ENCODE peak calls at places on chromosomes 3 and 15, in four cellular contexts. U is SK-N-SH, Y is GM12878, R is GM12891. S is an unnamed sample.

GRCh38 chr3:129626744-129627349 is 20.4 kb upstream of the PLXND1 start:
- DNase-seq in U (peak; percentile 48), Y (no peak), R (peak; percentile 97), S (peak; percentile 99)

GRCh38 chr3:46496745-46497555 is 826 bp upstream of the RTP3 start:
- DNase-seq in U (no peak), Y (peak; percentile 8), R (no peak), S (no peak)

GRCh38 chr3:185164428-185165217 is 11.8 kb upstream of the C3orf70 start:
- DNase-seq in U (no peak), Y (no peak), R (no peak), S (no peak)

GRCh38 chr15:53837263-53837662 is 77.8 kb upstream of the WDR72 start:
- DNase-seq in U (no peak), Y (no peak), R (no peak), S (no peak)

GRCh38 chr15:71323604-71324003 is 208.3 kb downstream of the THSD4 start:
- DNase-seq in U (no peak), Y (no peak), R (no peak), S (no peak)

GRCh38 chr3:11641316-11641682 is 2.4 kb downstream of the VGLL4 start:
- DNase-seq in U (no peak), Y (no peak), R (no peak), S (no peak)

GRCh38 chr3:111070772-111071256 is 802 bp upstream of the NECTIN3 start:
- DNase-seq in U (no peak), Y (no peak), R (no peak), S (no peak)

GRCh38 chr15:38622908-38623307 is 58.3 kb upstream of the RASGRP1 start:
- DNase-seq in U (no peak), Y (no peak), R (no peak), S (no peak)

GRCh38 chr15:62896969-62897486 is 145.5 kb upstream of the TPM1 start:
- DNase-seq in U (peak; percentile 78), Y (no peak), R (no peak), S (no peak)

GRCh38 chr3:99145031-99145430 is 243.5 kb upstream of the DCBLD2 start:
- DNase-seq in U (no peak), Y (no peak), R (no peak), S (no peak)

GRCh38 chr3:46112296-46112695 is 85.0 kb upstream of the XCR1 start:
- DNase-seq in U (no peak), Y (no peak), R (no peak), S (no peak)

GRCh38 chr3:156642750-156643728 is 31.4 kb upstream of the TIPARP start:
- DNase-seq in U (peak; percentile 12), Y (no peak), R (no peak), S (no peak)

GRCh38 chr3:183975981-183976662 is 41.6 kb downstream of the ABCC5 start:
- DNase-seq in U (no peak), Y (no peak), R (no peak), S (no peak)

GRCh38 chr3:59925946-59926345 is 876.1 kb upstream of the CFAP20DC start:
- DNase-seq in U (no peak), Y (no peak), R (no peak), S (no peak)

GRCh38 chr15:63288778-63289378 is 11.5 kb downstream of the APH1B start:
- DNase-seq in U (peak; percentile 66), Y (no peak), R (no peak), S (no peak)

GRCh38 chr3:108153451-108153981 is 62.7 kb upstream of the CD47 start:
- DNase-seq in U (peak; percentile 17), Y (no peak), R (no peak), S (no peak)

GRCh38 chr3:116743062-116743461 is 33.5 kb downstream of the TUSC7 start:
- DNase-seq in U (no peak), Y (no peak), R (no peak), S (no peak)

GRCh38 chr3:174329321-174329720 is 529.8 kb upstream of the NAALADL2 start:
- DNase-seq in U (no peak), Y (no peak), R (no peak), S (no peak)

GRCh38 chr15:40763801-40764765 is at the start of gene GCHFR:
- DNase-seq in U (peak; percentile 67), Y (no peak), R (peak; percentile 82), S (peak; percentile 78)

GRCh38 chr3:52438579-52439425 is 6.1 kb downstream of the SEMA3G start:
- DNase-seq in U (no peak), Y (no peak), R (no peak), S (no peak)

GRCh38 chr3:191246628-191247027 is 47.6 kb downstream of the OSTN start:
- DNase-seq in U (no peak), Y (no peak), R (no peak), S (no peak)

GRCh38 chr3:146594843-146595482 is 10.2 kb downstream of the PLSCR5 start:
- DNase-seq in U (no peak), Y (no peak), R (no peak), S (no peak)

GRCh38 chr15:66254364-66255292 is 1.1 kb upstream of the MEGF11 start:
- DNase-seq in U (no peak), Y (no peak), R (no peak), S (no peak)

GRCh38 chr15:66255293-66255676 is 1.7 kb upstream of the MEGF11 start:
- DNase-seq in U (no peak), Y (no peak), R (no peak), S (no peak)

GRCh38 chr15:66252411-66253295 is 897 bp downstream of the MEGF11 start:
- DNase-seq in U (peak; percentile 94), Y (no peak), R (peak; percentile 75), S (peak; percentile 72)

GRCh38 chr15:66253296-66253642 is 281 bp downstream of the MEGF11 start:
- DNase-seq in U (no peak), Y (no peak), R (no peak), S (no peak)

DNA sequence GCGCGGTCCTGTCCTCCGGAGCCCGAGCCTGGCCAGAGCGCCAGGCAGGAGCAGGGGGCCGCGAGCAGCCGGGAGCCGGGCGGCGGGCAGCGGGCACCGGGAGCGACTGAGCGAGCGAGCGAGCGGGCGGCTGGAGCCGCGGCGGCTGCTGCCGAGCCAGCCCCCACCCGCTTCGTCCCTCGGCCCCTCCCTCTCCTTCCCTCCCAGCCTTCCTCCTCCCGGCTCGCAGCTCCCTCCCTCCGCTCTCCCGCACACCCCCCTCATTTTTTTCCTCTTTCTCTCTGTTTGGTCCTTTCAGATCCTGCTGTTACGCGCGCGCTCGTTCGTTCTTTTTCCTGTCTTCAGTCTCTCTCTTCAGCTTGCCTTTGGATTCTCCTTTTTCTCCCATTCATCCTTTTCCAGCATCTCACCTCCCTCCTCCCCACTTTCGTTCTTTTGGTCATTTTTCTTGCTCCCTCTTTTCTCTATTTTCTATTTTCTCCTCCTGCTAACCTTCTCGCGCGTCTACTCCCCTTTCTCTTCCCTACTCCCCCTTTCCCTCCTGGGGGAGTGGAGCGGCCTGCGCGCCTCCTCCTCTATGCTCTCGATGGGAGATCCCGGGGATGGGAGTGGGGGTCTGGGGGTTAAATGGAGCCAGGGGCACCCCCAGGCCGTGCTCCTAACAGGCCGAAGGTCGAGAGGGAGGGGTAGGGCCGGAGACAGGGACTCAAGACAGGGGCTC is at the start of gene MEGF11:
- DNase-seq in U (peak; percentile 88), Y (no peak), R (no peak), S (peak; percentile 33)
- TF ChIP-seq TAF1 in U (no peak), Y (no peak), R (no peak), S (no peak)

GRCh38 chr3:171340415-171340814 is 119.8 kb downstream of the TNIK start:
- DNase-seq in U (no peak), Y (no peak), R (no peak), S (no peak)

GRCh38 chr3:171342200-171342599 is 118.0 kb downstream of the TNIK start:
- DNase-seq in U (no peak), Y (no peak), R (no peak), S (no peak)

GRCh38 chr3:171335559-171335958 is 124.6 kb downstream of the TNIK start:
- DNase-seq in U (no peak), Y (no peak), R (no peak), S (no peak)

GRCh38 chr3:171342783-171343420 is 117.3 kb downstream of the TNIK start:
- DNase-seq in U (no peak), Y (no peak), R (no peak), S (no peak)

DNA sequence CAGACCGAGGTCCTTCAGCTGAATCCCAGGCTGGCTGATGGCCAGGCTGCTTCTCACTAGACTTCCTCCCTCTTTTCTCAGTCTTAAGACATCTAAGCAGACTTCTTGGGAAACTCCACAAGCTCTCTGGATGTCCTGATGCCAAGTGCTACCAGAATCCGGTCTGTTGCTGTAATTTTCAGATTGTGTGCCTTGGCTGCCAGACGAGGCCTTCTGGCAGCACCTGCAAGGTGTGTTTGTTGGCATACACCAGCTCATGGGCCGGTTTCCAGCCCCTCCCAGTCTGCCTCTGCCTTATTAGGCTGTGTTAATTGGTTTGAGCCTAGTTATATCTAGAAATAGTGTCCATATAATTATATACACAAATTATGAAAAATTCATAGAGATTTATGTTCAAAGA is 120.6 kb downstream of the TNIK start:
- DNase-seq in U (no peak), Y (no peak), R (no peak), S (no peak)
- TF ChIP-seq POLR2AphosphoS5 in U (no peak), Y (no peak), R (no peak), S (no peak)

GRCh38 chr3:43764012-43764411 is 73.3 kb downstream of the ABHD5 start:
- DNase-seq in U (no peak), Y (no peak), R (no peak), S (no peak)
- TF ChIP-seq TAF1 in U (no peak), Y (no peak), R (no peak), S (no peak)

GRCh38 chr15:93072440-93073394 is 16.3 kb downstream of the RGMA start:
- DNase-seq in U (peak; percentile 95), Y (no peak), R (no peak), S (no peak)
- TF ChIP-seq POLR2AphosphoS5 in U (no peak), Y (no peak), R (no peak), S (no peak)

GRCh38 chr3:84881288-84881687 is 77.5 kb upstream of the CADM2 start:
- DNase-seq in U (no peak), Y (no peak), R (no peak), S (no peak)

DNA sequence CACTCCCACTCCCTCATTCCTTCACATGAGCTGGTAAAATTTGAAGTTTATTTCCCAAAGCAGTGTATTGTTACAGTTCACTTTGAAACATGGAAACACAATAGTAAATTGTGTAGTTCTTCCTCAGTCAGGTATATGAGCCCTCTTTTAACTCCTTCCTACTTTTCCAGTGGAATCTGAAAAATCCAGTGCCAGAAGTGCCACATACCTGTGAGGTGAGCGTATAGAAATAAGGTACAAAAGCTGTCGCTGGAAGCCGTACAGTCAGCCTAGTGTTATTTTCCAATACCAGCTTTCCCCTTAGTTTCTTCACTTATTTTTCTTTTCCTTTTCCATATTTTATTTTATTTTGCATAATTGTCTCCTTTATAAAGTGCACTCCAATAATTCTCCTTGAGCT is 81.7 kb upstream of the CADM2 start:
- DNase-seq in U (no peak), Y (no peak), R (no peak), S (no peak)
- TF ChIP-seq TAF1 in U (no peak), Y (no peak), R (no peak), S (no peak)

GRCh38 chr3:194049394-194049793 is 86.6 kb upstream of the HES1 start:
- DNase-seq in U (no peak), Y (no peak), R (no peak), S (no peak)

GRCh38 chr3:194054540-194054939 is 81.4 kb upstream of the HES1 start:
- DNase-seq in U (no peak), Y (no peak), R (no peak), S (no peak)

GRCh38 chr3:194053136-194053535 is 82.8 kb upstream of the HES1 start:
- DNase-seq in U (no peak), Y (no peak), R (no peak), S (no peak)

GRCh38 chr3:194050782-194051320 is 85.1 kb upstream of the HES1 start:
- DNase-seq in U (no peak), Y (no peak), R (no peak), S (no peak)

GRCh38 chr3:194051554-194052175 is 84.3 kb upstream of the HES1 start:
- DNase-seq in U (no peak), Y (no peak), R (no peak), S (no peak)
- TF ChIP-seq POLR2AphosphoS5 in U (no peak), Y (no peak), R (no peak), S (no peak)